ENCODE peak calls at places on chromosomes 4 and X, in four cellular contexts. C is kidney epithelial cell, V is MM.1S, P is prostate gland. X is an unnamed sample.

GRCh38 chr4:152778656-152779512 is 646 bp downstream of the TIGD4 start:
- DNase-seq in C (no peak), V (peak; percentile 50), P (peak; percentile 11), X (no peak)

GRCh38 chr4:11857881-11858280 is 429.2 kb upstream of the HS3ST1 start:
- DNase-seq in C (no peak), V (no peak), P (no peak), X (no peak)

GRCh38 chr4:106318511-106318910 is 2.2 kb downstream of the AIMP1 start:
- DNase-seq in C (no peak), V (no peak), P (no peak), X (no peak)

GRCh38 chr4:7365472-7366179 is 69.1 kb downstream of the PSAPL1 start:
- DNase-seq in C (no peak), V (no peak), P (peak; percentile 88), X (no peak)

GRCh38 chr4:162510115-162510514 is 346.3 kb upstream of the FSTL5 start:
- DNase-seq in C (no peak), V (no peak), P (no peak), X (no peak)

GRCh38 chrX:123217077-123217476 is 33.0 kb downstream of the GRIA3 start:
- DNase-seq in C (no peak), V (no peak), P (no peak), X (peak; percentile 8)

GRCh38 chrX:41276661-41277506 is 57.1 kb upstream of the DDX3X start:
- DNase-seq in C (no peak), V (no peak), P (no peak), X (no peak)

GRCh38 chr4:80434238-80434637 is 98.7 kb downstream of the CFAP299 start:
- DNase-seq in C (no peak), V (no peak), P (no peak), X (no peak)

GRCh38 chrX:153488231-153488914 is 6.4 kb upstream of the BGN start:
- DNase-seq in C (no peak), V (no peak), P (no peak), X (no peak)

GRCh38 chrX:136754641-136755040 is 26.1 kb downstream of the ARHGEF6 start:
- DNase-seq in C (no peak), V (no peak), P (peak; percentile 3), X (no peak)

GRCh38 chr4:168511780-168512467 is 15.1 kb downstream of the PALLD start:
- DNase-seq in C (no peak), V (no peak), P (no peak), X (no peak)

GRCh38 chr4:17762705-17763104 is 18.7 kb downstream of the FAM184B start:
- DNase-seq in C (no peak), V (no peak), P (no peak), X (no peak)

GRCh38 chr4:40915318-40916217 is 165.8 kb downstream of the NSUN7 start:
- DNase-seq in C (peak; percentile 91), V (no peak), P (no peak), X (no peak)

GRCh38 chr4:171718069-171718468 is 95.1 kb upstream of the GALNTL6 start:
- DNase-seq in C (no peak), V (no peak), P (no peak), X (no peak)

GRCh38 chrX:83501540-83501939 is 6.5 kb upstream of the POU3F4 start:
- DNase-seq in C (no peak), V (no peak), P (no peak), X (no peak)

GRCh38 chrX:39874202-39874816 is 223.4 kb downstream of the BCOR start:
- DNase-seq in C (no peak), V (no peak), P (no peak), X (no peak)

GRCh38 chrX:135707880-135708279 is 5.6 kb upstream of the CT45A1 start:
- DNase-seq in C (no peak), V (peak; percentile 42), P (no peak), X (no peak)

GRCh38 chrX:138487866-138488265 is 223.7 kb downstream of the FGF13 start:
- DNase-seq in C (no peak), V (no peak), P (no peak), X (no peak)

GRCh38 chrX:2677764-2678163 is 13.3 kb upstream of the CD99 start:
- DNase-seq in C (peak; percentile 94), V (no peak), P (peak; percentile 52), X (peak; percentile 93)

GRCh38 chrX:45187731-45188130 is 12.9 kb downstream of the DIPK2B start:
- DNase-seq in C (no peak), V (no peak), P (no peak), X (no peak)

GRCh38 chrX:135625995-135626394 is 87.4 kb upstream of the CT45A1 start:
- DNase-seq in C (no peak), V (no peak), P (no peak), X (no peak)

GRCh38 chrX:97155809-97156208 is 272.1 kb downstream of the RPA4 start:
- DNase-seq in C (no peak), V (no peak), P (no peak), X (no peak)

GRCh38 chrX:17986440-17986839 is 125.3 kb upstream of the RAI2 start:
- DNase-seq in C (no peak), V (no peak), P (no peak), X (no peak)

GRCh38 chr4:40581254-40582140 is 48.2 kb downstream of the RBM47 start:
- DNase-seq in C (no peak), V (peak; percentile 72), P (no peak), X (no peak)

GRCh38 chr4:159389756-159390155 is 286.9 kb downstream of the RAPGEF2 start:
- DNase-seq in C (no peak), V (no peak), P (no peak), X (no peak)

GRCh38 chrX:153649178-153649914 is 2.3 kb downstream of the DUSP9 start:
- DNase-seq in C (no peak), V (peak; percentile 47), P (no peak), X (no peak)

GRCh38 chr4:39626261-39626660 is 12.4 kb downstream of the SMIM14 start:
- DNase-seq in C (no peak), V (no peak), P (no peak), X (no peak)

GRCh38 chr4:121358473-121358872 is 22.3 kb downstream of the QRFPR start:
- DNase-seq in C (no peak), V (no peak), P (no peak), X (peak; percentile 66)

GRCh38 chr4:38818441-38818976 is 13.9 kb upstream of the TLR1 start:
- DNase-seq in C (no peak), V (no peak), P (peak; percentile 10), X (no peak)

GRCh38 chr4:3563403-3563802 is 31.2 kb upstream of the LRPAP1 start:
- DNase-seq in C (no peak), V (no peak), P (no peak), X (no peak)

GRCh38 chrX:143994206-143994605 is 110.3 kb downstream of the UBE2NL start:
- DNase-seq in C (peak; percentile 21), V (no peak), P (no peak), X (no peak)

GRCh38 chrX:130086414-130087207 is 23.7 kb downstream of the ELF4 start:
- DNase-seq in C (no peak), V (no peak), P (no peak), X (no peak)

GRCh38 chr4:75745192-75745591 is 20.8 kb downstream of the USO1 start:
- DNase-seq in C (no peak), V (no peak), P (no peak), X (no peak)

DNA sequence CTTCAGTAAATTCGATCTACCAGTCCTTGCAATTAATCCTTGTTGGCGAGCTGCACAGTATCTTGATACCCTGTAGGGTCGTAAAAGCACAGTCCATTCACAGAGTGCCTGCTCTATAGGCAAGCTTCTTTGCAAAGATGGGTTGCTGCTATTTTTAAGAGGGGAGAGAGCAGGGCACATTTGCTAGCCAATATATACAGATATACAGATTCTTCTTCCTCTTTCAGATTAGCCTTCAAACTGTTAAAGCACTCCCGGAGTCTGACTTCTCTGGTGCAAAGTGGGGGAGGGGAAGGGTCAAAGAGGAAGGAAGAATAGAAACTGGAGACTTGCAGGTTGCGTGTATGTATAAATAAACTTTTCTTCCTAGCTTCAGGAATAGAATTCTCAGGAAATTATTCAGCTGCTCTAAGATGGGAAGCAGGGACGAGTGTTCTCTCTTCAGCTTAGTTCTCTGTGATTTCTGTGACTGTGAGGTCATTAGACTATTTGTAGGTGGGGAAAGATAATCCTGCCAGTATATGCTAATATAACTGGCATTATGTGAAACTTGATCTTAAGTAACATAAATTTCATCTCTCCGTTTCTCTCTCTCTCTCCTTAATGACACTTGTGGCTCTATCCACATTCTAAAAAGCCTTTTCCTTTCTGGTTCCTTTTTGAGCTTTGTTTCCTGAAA is at the start of gene CYSLTR1:
- DNase-seq in C (no peak), V (peak; percentile 61), P (no peak), X (no peak)
- H3K4me3 ChIP-seq in C (no peak within 1 kb of the TSS), V (peak within 1 kb of the TSS; percentile 61), P (no peak within 1 kb of the TSS), X (no peak within 1 kb of the TSS)

DNA sequence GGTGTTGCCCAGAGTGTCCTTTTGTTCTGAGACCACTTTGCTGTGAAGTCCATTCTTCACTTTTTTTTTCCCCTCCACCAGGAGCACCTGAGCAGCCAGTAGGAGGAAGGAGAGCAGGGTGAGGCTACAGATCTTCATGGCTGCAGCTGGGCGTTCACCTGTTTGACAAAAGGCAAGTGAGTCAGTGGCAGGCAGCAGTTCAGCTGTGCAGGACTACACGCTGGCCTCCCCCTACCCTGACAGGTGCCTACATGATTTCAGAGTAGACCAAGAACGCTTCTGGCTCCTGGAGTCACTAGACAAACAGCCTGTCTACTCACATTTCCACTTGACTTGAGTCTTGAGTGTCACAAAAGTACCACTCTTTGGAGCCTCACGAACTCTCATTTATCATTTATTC is 2.0 kb downstream of the FGFBP1 start:
- DNase-seq in C (no peak), V (no peak), P (no peak), X (no peak)
- TF ChIP-seq CTCF in C (no peak), V (no peak), P (no peak), X (no peak)

GRCh38 chr4:2136736-2137135 is 77.6 kb downstream of the NAT8L start:
- DNase-seq in C (no peak), V (no peak), P (no peak), X (no peak)

GRCh38 chr4:2142630-2143427 is 83.7 kb downstream of the NAT8L start:
- DNase-seq in C (no peak), V (no peak), P (no peak), X (no peak)

GRCh38 chr4:2138846-2139500 is 79.8 kb downstream of the NAT8L start:
- DNase-seq in C (no peak), V (no peak), P (no peak), X (no peak)

GRCh38 chr4:2141762-2142520 is 82.8 kb downstream of the NAT8L start:
- DNase-seq in C (no peak), V (no peak), P (no peak), X (no peak)

GRCh38 chr4:2141022-2141761 is 82.1 kb downstream of the NAT8L start:
- DNase-seq in C (no peak), V (peak; percentile 42), P (no peak), X (no peak)
- H3K27me3 ChIP-seq in C (no peaks in the 10 kb centered on the region), V (no peaks in the 10 kb centered on the region), P (no peaks in the 10 kb centered on the region), X (no peaks in the 10 kb centered on the region)

GRCh38 chr4:42310343-42310742 is 86.9 kb upstream of the SHISA3 start:
- DNase-seq in C (no peak), V (no peak), P (no peak), X (no peak)

GRCh38 chr4:42320822-42321388 is 76.4 kb upstream of the SHISA3 start:
- DNase-seq in C (no peak), V (no peak), P (no peak), X (no peak)

GRCh38 chr4:42313872-42314271 is 83.4 kb upstream of the SHISA3 start:
- DNase-seq in C (no peak), V (no peak), P (no peak), X (no peak)

GRCh38 chr4:42309571-42310260 is 87.6 kb upstream of the SHISA3 start:
- DNase-seq in C (no peak), V (no peak), P (no peak), X (no peak)

GRCh38 chr4:42315231-42315630 is 82.1 kb upstream of the SHISA3 start:
- DNase-seq in C (no peak), V (no peak), P (no peak), X (no peak)
- H3K4me3 ChIP-seq in C (no peak overlapping the region), V (no peak overlapping the region), P (no peak overlapping the region), X (no peak overlapping the region)